ENCODE peak calls at places on chromosomes 6 and 20, in eight cellular contexts. One of them, this sample, is unnamed.

GRCh38 chr6:8108031-8108660 is 5.8 kb upstream of the EEF1E1 start:
- DNase-seq in transverse colon: no peak
- DNase-seq in brain microvascular endothelial cell: peak
- DNase-seq in uterus: no peak
- DNase-seq in AG04449: peak
- DNase-seq in cardiac muscle cell: peak
- DNase-seq in AG10803: peak
- DNase-seq in epithelial cell of esophagus: peak
- DNase-seq in this sample: no peak

GRCh38 chr20:49768204-49769124 is 44.2 kb upstream of the SLC9A8 start:
- DNase-seq in cardiac muscle cell: peak
- DNase-seq in epithelial cell of esophagus: peak
- DNase-seq in AG04449: peak
- DNase-seq in uterus: peak
- DNase-seq in AG10803: peak
- DNase-seq in brain microvascular endothelial cell: peak
- DNase-seq in transverse colon: peak
- DNase-seq in this sample: peak

GRCh38 chr20:48310312-48310711 is 517.5 kb downstream of the PREX1 start:
- DNase-seq in transverse colon: no peak
- DNase-seq in brain microvascular endothelial cell: no peak
- DNase-seq in uterus: no peak
- DNase-seq in epithelial cell of esophagus: no peak
- DNase-seq in AG10803: no peak
- DNase-seq in cardiac muscle cell: no peak
- DNase-seq in AG04449: no peak
- DNase-seq in this sample: no peak

GRCh38 chr20:21705466-21706344 is at the start of gene PAX1:
- DNase-seq in AG10803: no peak
- DNase-seq in transverse colon: no peak
- DNase-seq in epithelial cell of esophagus: no peak
- DNase-seq in brain microvascular endothelial cell: no peak
- DNase-seq in uterus: no peak
- DNase-seq in cardiac muscle cell: peak
- DNase-seq in AG04449: no peak
- DNase-seq in this sample: no peak

GRCh38 chr6:45423901-45424627 is 46.3 kb upstream of the SUPT3H start:
- DNase-seq in epithelial cell of esophagus: peak
- DNase-seq in AG04449: no peak
- DNase-seq in uterus: no peak
- DNase-seq in cardiac muscle cell: peak
- DNase-seq in AG10803: no peak
- DNase-seq in brain microvascular endothelial cell: no peak
- DNase-seq in transverse colon: peak
- DNase-seq in this sample: peak

GRCh38 chr6:7085911-7086310 is 21.9 kb upstream of the RREB1 start:
- DNase-seq in cardiac muscle cell: peak
- DNase-seq in uterus: peak
- DNase-seq in brain microvascular endothelial cell: no peak
- DNase-seq in transverse colon: peak
- DNase-seq in AG10803: peak
- DNase-seq in epithelial cell of esophagus: peak
- DNase-seq in AG04449: no peak
- DNase-seq in this sample: peak

GRCh38 chr6:43798688-43799444 is 28.9 kb downstream of the VEGFA start:
- DNase-seq in uterus: peak
- DNase-seq in AG10803: peak
- DNase-seq in transverse colon: peak
- DNase-seq in AG04449: no peak
- DNase-seq in cardiac muscle cell: peak
- DNase-seq in brain microvascular endothelial cell: peak
- DNase-seq in epithelial cell of esophagus: peak
- DNase-seq in this sample: peak

GRCh38 chr6:104325341-104326172 is 534.2 kb downstream of the HACE1 start:
- DNase-seq in AG10803: peak
- DNase-seq in AG04449: no peak
- DNase-seq in transverse colon: no peak
- DNase-seq in brain microvascular endothelial cell: peak
- DNase-seq in epithelial cell of esophagus: peak
- DNase-seq in uterus: no peak
- DNase-seq in cardiac muscle cell: peak
- DNase-seq in this sample: peak

GRCh38 chr6:31270788-31271640 is 878 bp downstream of the HLA-C start:
- DNase-seq in uterus: peak
- DNase-seq in cardiac muscle cell: peak
- DNase-seq in epithelial cell of esophagus: peak
- DNase-seq in brain microvascular endothelial cell: peak
- DNase-seq in AG04449: no peak
- DNase-seq in AG10803: peak
- DNase-seq in transverse colon: peak
- DNase-seq in this sample: peak

GRCh38 chr20:47227576-47227975 is 128.9 kb downstream of the ZMYND8 start:
- DNase-seq in cardiac muscle cell: no peak
- DNase-seq in epithelial cell of esophagus: no peak
- DNase-seq in AG04449: no peak
- DNase-seq in transverse colon: no peak
- DNase-seq in brain microvascular endothelial cell: no peak
- DNase-seq in uterus: no peak
- DNase-seq in AG10803: no peak
- DNase-seq in this sample: no peak

GRCh38 chr20:36462440-36463211 is 78.7 kb upstream of the MYL9 start:
- DNase-seq in cardiac muscle cell: peak
- DNase-seq in AG10803: peak
- DNase-seq in uterus: peak
- DNase-seq in AG04449: no peak
- DNase-seq in brain microvascular endothelial cell: peak
- DNase-seq in transverse colon: peak
- DNase-seq in epithelial cell of esophagus: peak
- DNase-seq in this sample: peak

GRCh38 chr20:12053348-12053747 is 135.7 kb downstream of the BTBD3 start:
- DNase-seq in uterus: no peak
- DNase-seq in cardiac muscle cell: peak
- DNase-seq in transverse colon: no peak
- DNase-seq in epithelial cell of esophagus: peak
- DNase-seq in AG10803: peak
- DNase-seq in AG04449: no peak
- DNase-seq in brain microvascular endothelial cell: peak
- DNase-seq in this sample: no peak

GRCh38 chr6:47428746-47429664 is 48.6 kb upstream of the CD2AP start:
- DNase-seq in brain microvascular endothelial cell: no peak
- DNase-seq in epithelial cell of esophagus: no peak
- DNase-seq in transverse colon: no peak
- DNase-seq in uterus: no peak
- DNase-seq in AG04449: no peak
- DNase-seq in AG10803: no peak
- DNase-seq in cardiac muscle cell: no peak
- DNase-seq in this sample: no peak

DNA sequence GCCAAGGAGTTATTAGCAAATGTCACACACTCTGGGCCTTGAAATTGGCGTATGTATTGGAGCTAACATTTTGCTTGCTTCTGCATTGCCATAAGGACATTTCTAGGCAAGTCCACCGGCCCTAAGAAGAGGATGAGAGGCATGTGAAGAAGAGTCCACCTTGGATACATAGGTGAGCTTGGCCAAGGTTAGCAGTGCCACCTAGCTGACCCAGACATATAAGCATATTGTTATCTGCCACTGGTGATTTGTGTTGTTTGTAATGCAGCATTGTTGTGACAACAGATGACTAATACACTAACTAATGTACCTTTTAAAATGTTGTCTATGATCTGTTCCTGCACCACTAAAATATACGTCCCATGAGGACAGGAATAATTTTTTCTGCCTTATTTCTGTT is 24.8 kb upstream of the HLA-DQA2 start:
- DNase-seq in AG04449: no peak
- DNase-seq in cardiac muscle cell: no peak
- DNase-seq in transverse colon: no peak
- DNase-seq in AG10803: no peak
- DNase-seq in epithelial cell of esophagus: no peak
- DNase-seq in uterus: no peak
- DNase-seq in brain microvascular endothelial cell: no peak
- DNase-seq in this sample: peak
- TF ChIP-seq CTCF in AG04449: no peak
- TF ChIP-seq CTCF in cardiac muscle cell: no peak
- TF ChIP-seq CTCF in transverse colon: no peak
- TF ChIP-seq CTCF in AG10803: no peak
- TF ChIP-seq CTCF in epithelial cell of esophagus: no peak
- TF ChIP-seq CTCF in uterus: no peak
- TF ChIP-seq CTCF in brain microvascular endothelial cell: no peak
- TF ChIP-seq CTCF in this sample: peak

DNA sequence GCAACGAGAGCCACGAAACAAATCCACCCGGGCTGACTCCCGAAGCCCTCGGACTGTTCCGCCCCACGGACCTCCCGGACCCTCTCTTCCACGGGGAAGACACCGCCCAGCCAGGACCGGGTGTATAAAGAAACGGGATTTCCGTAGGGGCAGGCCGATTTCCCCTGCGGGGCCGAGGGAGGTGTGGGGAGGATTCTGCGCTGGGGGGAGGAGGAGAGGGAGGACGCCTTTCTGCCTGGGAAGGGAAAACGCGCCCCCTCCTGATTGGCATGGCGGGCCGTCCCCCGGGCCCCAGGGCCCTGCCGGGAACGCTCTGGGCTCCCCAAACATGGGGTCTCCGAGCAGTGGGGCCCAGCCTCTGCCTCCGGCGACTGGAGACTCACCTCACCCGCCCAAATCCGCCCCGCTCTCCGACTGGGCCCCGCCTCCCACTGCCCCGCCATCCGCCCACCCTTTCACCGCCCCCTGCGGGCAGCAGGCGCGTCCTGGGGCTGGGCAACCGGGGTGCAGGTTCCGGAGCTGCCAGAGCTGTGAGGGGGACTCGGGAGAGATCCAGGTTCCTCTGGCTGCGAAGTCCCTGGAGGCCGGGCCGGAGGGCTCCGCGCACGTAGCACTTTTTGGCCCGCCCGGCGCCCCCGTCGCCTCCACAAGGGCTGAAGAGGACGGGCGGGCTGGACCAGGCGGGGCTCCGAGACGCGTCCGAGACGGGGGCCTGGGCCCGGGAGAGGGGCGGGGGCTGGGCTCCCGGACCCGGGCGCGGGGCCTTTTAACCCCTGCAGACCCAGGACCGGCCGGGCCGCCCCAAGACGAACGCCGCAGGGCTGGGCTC is 586 bp upstream of the PPDPF start:
- DNase-seq in brain microvascular endothelial cell: no peak
- DNase-seq in uterus: peak
- DNase-seq in epithelial cell of esophagus: peak
- DNase-seq in cardiac muscle cell: no peak
- DNase-seq in AG04449: no peak
- DNase-seq in AG10803: peak
- DNase-seq in transverse colon: peak
- DNase-seq in this sample: peak
- H3K4me3 ChIP-seq in brain microvascular endothelial cell: peak
- H3K4me3 ChIP-seq in uterus: peak
- H3K4me3 ChIP-seq in epithelial cell of esophagus: peak
- H3K4me3 ChIP-seq in cardiac muscle cell: peak
- H3K4me3 ChIP-seq in AG04449: peak
- H3K4me3 ChIP-seq in AG10803: peak
- H3K4me3 ChIP-seq in transverse colon: peak
- H3K4me3 ChIP-seq in this sample: peak

DNA sequence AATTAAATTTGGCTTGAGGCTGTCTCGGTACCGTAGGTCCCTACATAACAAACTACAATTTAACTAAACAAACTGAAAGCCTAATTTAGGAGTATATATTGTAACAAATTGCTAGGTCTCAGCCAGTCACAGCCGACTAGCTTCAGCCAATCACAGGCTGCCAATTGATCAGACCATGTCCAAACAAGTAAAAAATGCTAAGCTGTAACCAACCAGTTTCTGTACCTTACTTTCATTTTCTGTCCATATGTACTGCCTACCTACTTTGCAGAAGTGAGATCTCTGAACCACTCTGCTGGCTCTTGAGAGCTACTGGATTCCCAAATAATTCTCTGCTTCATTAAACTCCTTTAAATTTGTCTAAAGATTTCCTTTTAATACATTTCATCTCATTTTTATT is 648.0 kb upstream of the GJE1 start:
- DNase-seq in AG10803: peak
- DNase-seq in AG04449: no peak
- DNase-seq in transverse colon: peak
- DNase-seq in uterus: no peak
- DNase-seq in cardiac muscle cell: peak
- DNase-seq in brain microvascular endothelial cell: no peak
- DNase-seq in epithelial cell of esophagus: peak
- DNase-seq in this sample: peak
- TF ChIP-seq CTCF in AG10803: no peak
- TF ChIP-seq CTCF in AG04449: no peak
- TF ChIP-seq CTCF in transverse colon: no peak
- TF ChIP-seq CTCF in uterus: no peak
- TF ChIP-seq CTCF in cardiac muscle cell: no peak
- TF ChIP-seq CTCF in brain microvascular endothelial cell: no peak
- TF ChIP-seq CTCF in epithelial cell of esophagus: no peak
- TF ChIP-seq CTCF in this sample: no peak

DNA sequence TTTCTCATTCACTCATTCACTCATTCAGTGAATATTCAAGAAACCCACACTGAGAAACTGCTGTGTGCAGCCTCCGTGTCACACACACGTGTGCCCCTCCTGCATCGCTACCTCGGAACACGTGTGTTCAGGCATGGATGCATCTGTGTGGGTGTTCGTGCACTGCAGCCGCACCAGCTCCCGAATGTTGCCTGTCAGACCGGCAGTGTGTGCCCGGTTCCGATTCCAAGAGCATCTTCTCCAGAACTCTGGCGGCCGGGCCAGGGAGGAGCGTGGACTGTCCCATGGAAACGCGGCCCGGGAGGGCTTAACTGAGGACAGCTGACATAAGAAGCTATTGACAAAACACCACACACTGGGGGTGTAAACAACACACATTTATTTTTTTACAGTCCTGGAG is 216.0 kb downstream of the DLL1 start:
- DNase-seq in AG10803: no peak
- DNase-seq in brain microvascular endothelial cell: no peak
- DNase-seq in cardiac muscle cell: no peak
- DNase-seq in epithelial cell of esophagus: no peak
- DNase-seq in transverse colon: peak
- DNase-seq in AG04449: no peak
- DNase-seq in uterus: no peak
- DNase-seq in this sample: no peak
- H3K4me3 ChIP-seq in AG10803: no peak
- H3K4me3 ChIP-seq in brain microvascular endothelial cell: no peak
- H3K4me3 ChIP-seq in cardiac muscle cell: no peak
- H3K4me3 ChIP-seq in epithelial cell of esophagus: no peak
- H3K4me3 ChIP-seq in transverse colon: no peak
- H3K4me3 ChIP-seq in AG04449: no peak
- H3K4me3 ChIP-seq in uterus: no peak
- H3K4me3 ChIP-seq in this sample: no peak